ENCODE peak calls at places on chromosomes 6 and 20, in six cellular contexts. K is neural crest cell, T is AG04449, M is stomach, G is kidney, X is esophagus squamous epithelium. N is an unnamed sample.

GRCh38 chr6:3428700-3429099 is 28.1 kb downstream of the SLC22A23 start:
- DNase-seq in K (no peak), T (no peak), M (no peak), G (no peak), X (no peak), N (no peak)

GRCh38 chr6:151004415-151005024 is 139.0 kb downstream of the MTHFD1L start:
- DNase-seq in K (no peak), T (peak; percentile 72), M (no peak), G (no peak), X (no peak), N (no peak)

GRCh38 chr6:3623451-3624267 is 127.9 kb downstream of the PXDC1 start:
- DNase-seq in K (no peak), T (no peak), M (no peak), G (no peak), X (no peak), N (no peak)

GRCh38 chr6:24205020-24205492 is 79.0 kb downstream of the NRSN1 start:
- DNase-seq in K (peak; percentile 40), T (no peak), M (no peak), G (no peak), X (no peak), N (peak; percentile 23)

GRCh38 chr6:68634503-68635411 is at the start of gene ADGRB3:
- DNase-seq in K (peak; percentile 82), T (no peak), M (peak; percentile 46), G (peak; percentile 85), X (no peak), N (peak; percentile 90)

GRCh38 chr20:5061209-5061608 is 58.5 kb downstream of the PCNA start:
- DNase-seq in K (no peak), T (no peak), M (no peak), G (no peak), X (no peak), N (no peak)

GRCh38 chr20:5056801-5057599 is 55.7 kb upstream of the SLC23A2 start:
- DNase-seq in K (peak; percentile 57), T (no peak), M (peak; percentile 43), G (no peak), X (no peak), N (no peak)

GRCh38 chr6:33992191-33992590 is 153.7 kb downstream of the GRM4 start:
- DNase-seq in K (no peak), T (no peak), M (peak; percentile 17), G (peak; percentile 32), X (no peak), N (no peak)

GRCh38 chr6:125791151-125791819 is 525 bp downstream of the NCOA7 start:
- DNase-seq in K (no peak), T (no peak), M (peak; percentile 48), G (no peak), X (no peak), N (no peak)

GRCh38 chr20:63290677-63291472 is 2.1 kb upstream of the COL20A1 start:
- DNase-seq in K (peak; percentile 74), T (no peak), M (peak; percentile 61), G (no peak), X (no peak), N (peak; percentile 84)

GRCh38 chr6:136378888-136379287 is 89.2 kb upstream of the BCLAF1 start:
- DNase-seq in K (no peak), T (no peak), M (no peak), G (no peak), X (no peak), N (no peak)
- TF ChIP-seq CTCF in K (no peak), T (no peak), M (no peak), G (no peak), X (no peak), N (no peak)

GRCh38 chr6:45081634-45082033 is 246.5 kb upstream of the RUNX2 start:
- DNase-seq in K (no peak), T (no peak), M (no peak), G (no peak), X (no peak), N (no peak)

GRCh38 chr6:45084257-45084656 is 243.9 kb upstream of the RUNX2 start:
- DNase-seq in K (no peak), T (no peak), M (no peak), G (no peak), X (no peak), N (no peak)

GRCh38 chr6:45092135-45092534 is 236.0 kb upstream of the RUNX2 start:
- DNase-seq in K (no peak), T (no peak), M (no peak), G (no peak), X (no peak), N (no peak)

GRCh38 chr6:45082091-45082490 is 246.0 kb upstream of the RUNX2 start:
- DNase-seq in K (no peak), T (no peak), M (no peak), G (no peak), X (no peak), N (no peak)

GRCh38 chr6:45086685-45087084 is 241.4 kb upstream of the RUNX2 start:
- DNase-seq in K (no peak), T (no peak), M (no peak), G (no peak), X (no peak), N (no peak)
- TF ChIP-seq CTCF in K (no peak), T (no peak), M (no peak), G (no peak), X (no peak), N (no peak)

DNA sequence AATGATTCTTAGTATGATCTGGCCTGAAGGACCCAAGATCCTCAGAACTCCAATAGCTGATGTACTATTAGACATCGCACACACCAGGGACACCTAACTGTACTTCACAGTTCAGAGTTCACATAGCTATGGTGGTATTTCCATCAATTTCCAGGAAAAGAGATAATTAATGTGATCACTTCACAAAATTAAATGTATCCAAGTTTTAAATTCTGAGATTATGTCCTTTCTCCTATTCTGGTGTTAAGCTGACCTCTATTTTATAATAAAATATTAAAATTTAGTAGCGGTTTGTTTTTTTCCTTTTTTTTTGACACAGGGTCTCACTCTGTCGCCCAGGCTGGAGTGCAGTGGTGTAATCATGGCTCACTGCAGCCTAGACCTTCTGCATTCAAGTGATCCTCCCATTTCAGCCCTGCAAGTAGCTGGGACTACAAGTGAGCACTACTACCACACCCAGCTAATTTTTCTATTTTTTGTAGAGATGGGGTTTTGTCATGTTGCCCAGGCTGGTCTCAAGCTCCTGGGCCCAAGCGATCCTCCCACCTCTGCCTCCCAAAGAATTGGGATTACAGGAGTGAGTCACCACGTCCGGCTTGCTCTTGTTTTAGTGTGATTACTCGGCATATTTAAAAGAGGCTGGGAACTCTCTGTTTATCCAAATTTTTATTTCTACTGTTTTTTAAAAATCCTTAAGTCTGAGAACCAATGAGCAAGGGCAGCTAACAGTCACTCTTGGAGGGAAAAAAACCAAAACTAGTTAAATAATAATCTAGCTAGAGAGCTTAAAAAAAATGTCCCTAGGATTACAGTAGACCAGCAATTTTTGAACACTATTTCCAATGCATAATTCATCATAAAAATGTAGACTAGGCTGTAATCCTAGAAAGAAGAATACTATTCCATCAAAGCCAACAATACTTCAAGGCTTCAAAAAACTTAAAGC is 16.0 kb downstream of the KIF13A start:
- DNase-seq in K (no peak), T (no peak), M (no peak), G (no peak), X (no peak), N (no peak)
- TF ChIP-seq CTCF in K (no peak), T (no peak), M (no peak), G (no peak), X (no peak), N (no peak)

GRCh38 chr6:116405147-116405546 is 34.4 kb downstream of the DSE start:
- DNase-seq in K (peak; percentile 1), T (no peak), M (no peak), G (no peak), X (no peak), N (peak; percentile 23)
- TF ChIP-seq CTCF in K (no peak), T (no peak), M (no peak), G (no peak), X (no peak), N (no peak)

GRCh38 chr6:23176471-23176870 is 607.1 kb downstream of the HDGFL1 start:
- DNase-seq in K (no peak), T (no peak), M (no peak), G (no peak), X (no peak), N (no peak)

GRCh38 chr6:23175391-23175790 is 606.0 kb downstream of the HDGFL1 start:
- DNase-seq in K (no peak), T (no peak), M (no peak), G (no peak), X (no peak), N (no peak)

GRCh38 chr6:23174781-23175361 is 605.5 kb downstream of the HDGFL1 start:
- DNase-seq in K (no peak), T (peak; percentile 90), M (no peak), G (no peak), X (no peak), N (no peak)

GRCh38 chr6:23179994-23180393 is 610.6 kb downstream of the HDGFL1 start:
- DNase-seq in K (no peak), T (no peak), M (no peak), G (no peak), X (no peak), N (no peak)

GRCh38 chr6:23176883-23177282 is 607.5 kb downstream of the HDGFL1 start:
- DNase-seq in K (no peak), T (no peak), M (no peak), G (no peak), X (no peak), N (no peak)
- TF ChIP-seq CTCF in K (no peak), T (no peak), M (no peak), G (no peak), X (no peak), N (no peak)

GRCh38 chr20:13325033-13325432 is 104.0 kb downstream of the ISM1 start:
- DNase-seq in K (no peak), T (no peak), M (no peak), G (no peak), X (no peak), N (peak; percentile 8)
- TF ChIP-seq CTCF in K (peak; percentile 53), T (peak; percentile 68), M (no peak), G (peak; percentile 47), X (no peak), N (no peak)

N was measured in nephron progenitor cell.